ENCODE peak calls at places on chromosomes 4 and X, in ten cellular contexts. A is transverse colon, F is upper lobe of left lung, K is SK-N-SH, B is A549, N is suprapubic skin, J is tibial nerve, I is stomach, E is sigmoid colon, G is HepG2. W is an unnamed sample.

GRCh38 chr4:171846232-171846631 is 33.0 kb downstream of the GALNTL6 start:
- DNase-seq in A (peak; percentile 50), F (no peak), K (peak; percentile 37), B (peak; percentile 54), N (no peak), J (no peak), I (peak; percentile 26), E (no peak), G (peak; percentile 31), W (no peak)

GRCh38 chr4:185859106-185859505 is 47.1 kb upstream of the SORBS2 start:
- DNase-seq in A (peak; percentile 36), F (no peak), K (no peak), B (no peak), N (no peak), J (no peak), I (no peak), E (no peak), G (no peak), W (no peak)

GRCh38 chrX:30864383-30864785 is 24.7 kb downstream of the TAB3 start:
- DNase-seq in A (no peak), F (no peak), K (no peak), B (no peak), N (no peak), J (no peak), I (no peak), E (no peak), G (peak; percentile 2), W (no peak)

GRCh38 chr4:128716325-128716724 is 93.2 kb upstream of the JADE1 start:
- DNase-seq in A (no peak), F (no peak), K (no peak), B (no peak), N (no peak), J (peak; percentile 25), I (no peak), E (peak; percentile 75), G (no peak), W (no peak)

GRCh38 chr4:106614446-106614845 is 245.9 kb upstream of the GIMD1 start:
- DNase-seq in A (no peak), F (no peak), K (no peak), B (peak; percentile 1), N (no peak), J (no peak), I (no peak), E (no peak), G (peak; percentile 5), W (no peak)

GRCh38 chrX:133838761-133839676 is 146.4 kb downstream of the GPC3 start:
- DNase-seq in A (peak; percentile 17), F (no peak), K (peak; percentile 50), B (peak; percentile 33), N (no peak), J (no peak), I (no peak), E (no peak), G (no peak), W (no peak)

GRCh38 chrX:39903937-39904336 is 193.8 kb downstream of the BCOR start:
- DNase-seq in A (no peak), F (no peak), K (no peak), B (peak; percentile 38), N (no peak), J (no peak), I (no peak), E (no peak), G (no peak), W (no peak)

GRCh38 chr4:8131826-8132225 is 26.8 kb downstream of the ABLIM2 start:
- DNase-seq in A (no peak), F (no peak), K (no peak), B (no peak), N (no peak), J (no peak), I (no peak), E (no peak), G (no peak), W (no peak)

GRCh38 chr4:109978704-109979103 is 66.0 kb downstream of the EGF start:
- DNase-seq in A (no peak), F (no peak), K (no peak), B (no peak), N (no peak), J (no peak), I (no peak), E (no peak), G (no peak), W (no peak)

GRCh38 chrX:102746134-102746584 is 25.6 kb downstream of the GPRASP3 start:
- DNase-seq in A (peak; percentile 35), F (peak; percentile 90), K (peak; percentile 62), B (no peak), N (peak; percentile 74), J (no peak), I (peak; percentile 34), E (peak; percentile 78), G (no peak), W (no peak)

GRCh38 chr4:173827707-173828106 is 297.7 kb upstream of the HAND2 start:
- DNase-seq in A (no peak), F (no peak), K (no peak), B (no peak), N (no peak), J (no peak), I (no peak), E (no peak), G (no peak), W (no peak)

GRCh38 chr4:87049508-87049907 is 114.7 kb downstream of the AFF1 start:
- DNase-seq in A (no peak), F (peak; percentile 33), K (no peak), B (no peak), N (no peak), J (no peak), I (no peak), E (no peak), G (no peak), W (no peak)

GRCh38 chr4:126533176-126533575 is 1099.6 kb upstream of the INTU start:
- DNase-seq in A (no peak), F (no peak), K (no peak), B (no peak), N (no peak), J (no peak), I (no peak), E (no peak), G (no peak), W (no peak)

GRCh38 chr4:118743867-118744266 is 58.7 kb downstream of the METTL14 start:
- DNase-seq in A (no peak), F (no peak), K (no peak), B (no peak), N (no peak), J (no peak), I (no peak), E (no peak), G (no peak), W (no peak)

GRCh38 chr4:38667005-38667771 is 3.2 kb downstream of the KLF3 start:
- DNase-seq in A (peak; percentile 87), F (no peak), K (peak; percentile 77), B (peak; percentile 97), N (peak; percentile 84), J (peak; percentile 65), I (peak; percentile 77), E (peak; percentile 94), G (peak; percentile 97), W (no peak)

GRCh38 chr4:13537832-13538177 is 6.5 kb downstream of the NKX3-2 start:
- DNase-seq in A (no peak), F (no peak), K (peak; percentile 31), B (no peak), N (no peak), J (no peak), I (no peak), E (peak; percentile 37), G (no peak), W (no peak)

GRCh38 chrX:329291-329910 is 10.8 kb upstream of the GTPBP6 start:
- DNase-seq in A (no peak), F (peak; percentile 37), K (no peak), B (no peak), N (peak; percentile 72), J (no peak), I (no peak), E (peak; percentile 61), G (no peak), W (no peak)
- TF ChIP-seq EP300 in A (no peak), F (no peak), K (no peak), B (no peak), N (no peak), J (no peak), I (no peak), E (no peak), G (no peak), W (no peak)

DNA sequence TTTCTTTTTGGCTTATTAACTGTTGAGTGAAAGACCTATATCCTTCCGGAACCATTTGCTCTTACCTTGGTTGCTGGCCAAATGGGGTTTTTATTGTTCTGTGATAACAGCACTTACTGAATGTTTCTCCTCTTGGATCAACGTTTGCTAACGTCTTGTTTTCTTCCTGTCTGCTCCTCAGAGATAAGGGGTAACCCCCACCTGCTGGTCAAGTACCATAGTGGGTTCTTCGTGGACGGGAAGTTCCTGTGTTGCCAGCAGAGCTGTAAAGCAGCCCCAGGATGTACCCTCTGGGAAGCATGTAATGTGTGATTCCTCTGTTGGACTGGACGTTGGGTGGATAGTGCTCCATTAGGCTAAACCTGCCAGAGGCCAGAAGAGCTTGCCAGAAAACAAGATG is 15.3 kb downstream of the BMX start:
- DNase-seq in A (no peak), F (no peak), K (no peak), B (no peak), N (no peak), J (no peak), I (no peak), E (no peak), G (no peak), W (no peak)
- TF ChIP-seq EP300 in A (no peak), F (no peak), K (no peak), B (no peak), N (no peak), J (no peak), I (no peak), E (no peak), G (no peak), W (no peak)

GRCh38 chr4:88075336-88075735 is 67.9 kb downstream of the PKD2 start:
- DNase-seq in A (no peak), F (no peak), K (no peak), B (no peak), N (no peak), J (no peak), I (no peak), E (no peak), G (no peak), W (no peak)

GRCh38 chr4:88077911-88078310 is 70.5 kb downstream of the PKD2 start:
- DNase-seq in A (no peak), F (no peak), K (no peak), B (no peak), N (no peak), J (no peak), I (no peak), E (no peak), G (no peak), W (no peak)

GRCh38 chr4:88080626-88081025 is 73.2 kb downstream of the PKD2 start:
- DNase-seq in A (no peak), F (no peak), K (no peak), B (no peak), N (no peak), J (no peak), I (no peak), E (no peak), G (no peak), W (no peak)

GRCh38 chr4:88078592-88078991 is 71.2 kb downstream of the PKD2 start:
- DNase-seq in A (no peak), F (no peak), K (no peak), B (no peak), N (no peak), J (no peak), I (no peak), E (no peak), G (no peak), W (no peak)
- TF ChIP-seq EP300 in A (no peak), F (no peak), K (no peak), B (no peak), N (no peak), J (no peak), I (no peak), E (no peak), G (no peak), W (no peak)

GRCh38 chrX:38138157-38138556 is 82.5 kb downstream of the SRPX start:
- DNase-seq in A (no peak), F (no peak), K (no peak), B (no peak), N (no peak), J (no peak), I (no peak), E (no peak), G (no peak), W (no peak)
- TF ChIP-seq EP300 in A (no peak), F (no peak), K (no peak), B (no peak), N (no peak), J (no peak), I (no peak), E (no peak), G (no peak), W (no peak)